ENCODE peak calls at places on chromosomes 3 and 15, in eight cellular contexts. O is breast epithelium; X is psoas muscle; F is CD4-positive, alpha-beta T cell; S is HFFc6; Q is fibroblast of pulmonary artery; Y is neural crest cell; Z is LNCaP clone FGC. G is an unnamed sample.

GRCh38 chr15:67826717-67827560 is 1.6 kb downstream of the SKOR1 start:
- DNase-seq in Z (no peak), Q (no peak), Y (no peak), F (no peak), O (no peak), S (no peak), X (peak; percentile 49), G (peak; percentile 18)

GRCh38 chr3:156151824-156152428 is 31.5 kb downstream of the KCNAB1 start:
- DNase-seq in Y (peak; percentile 59), Q (peak; percentile 88), F (peak; percentile 48), O (peak; percentile 48), S (peak; percentile 38), X (peak; percentile 54), Z (peak; percentile 49), G (peak; percentile 83)

GRCh38 chr3:105253225-105253624 is 113.5 kb upstream of the ALCAM start:
- DNase-seq in Z (peak; percentile 84), X (no peak), Q (peak; percentile 59), Y (no peak), O (no peak), F (no peak), S (no peak), G (no peak)

GRCh38 chr3:126955004-126955790 is 27.7 kb upstream of the PLXNA1 start:
- DNase-seq in Q (no peak), X (peak; percentile 41), F (no peak), O (no peak), Z (no peak), Y (no peak), S (no peak), G (no peak)

GRCh38 chr3:193680220-193680619 is 87.2 kb downstream of the OPA1 start:
- DNase-seq in Y (peak; percentile 5), F (no peak), S (no peak), Q (no peak), O (no peak), X (no peak), Z (no peak), G (no peak)

GRCh38 chr3:136042608-136043221 is 77.2 kb downstream of the PPP2R3A start:
- DNase-seq in S (peak; percentile 61), Q (peak; percentile 79), O (no peak), F (no peak), Z (no peak), Y (no peak), X (no peak), G (no peak)

GRCh38 chr3:165883866-165884478 is 46.7 kb upstream of the BCHE start:
- DNase-seq in Y (no peak), F (no peak), S (no peak), Q (no peak), O (no peak), Z (peak; percentile 11), X (no peak), G (no peak)

GRCh38 chr15:65580287-65580686 is 30.6 kb downstream of the INTS14 start:
- DNase-seq in Q (peak; percentile 45), Z (no peak), S (peak; percentile 75), F (no peak), X (no peak), Y (no peak), O (no peak), G (no peak)

GRCh38 chr15:87755226-87755625 is 501.3 kb downstream of the NTRK3 start:
- DNase-seq in Y (no peak), S (peak; percentile 6), F (no peak), X (no peak), O (no peak), Q (no peak), Z (no peak), G (no peak)

GRCh38 chr3:52670621-52671521 is 14.8 kb downstream of the PBRM1 start:
- DNase-seq in S (peak; percentile 100), O (no peak), X (no peak), Q (peak; percentile 100), Y (no peak), F (no peak), Z (no peak), G (no peak)

GRCh38 chr3:195078891-195079440 is 192.0 kb downstream of the XXYLT1 start:
- DNase-seq in Z (no peak), Q (no peak), S (no peak), X (peak; percentile 29), Y (no peak), O (no peak), F (no peak), G (peak; percentile 27)

GRCh38 chr3:179347108-179347382 is 464 bp upstream of the MFN1 start:
- DNase-seq in X (peak; percentile 58), F (no peak), Z (no peak), O (no peak), Y (no peak), Q (no peak), S (no peak), G (no peak)

DNA sequence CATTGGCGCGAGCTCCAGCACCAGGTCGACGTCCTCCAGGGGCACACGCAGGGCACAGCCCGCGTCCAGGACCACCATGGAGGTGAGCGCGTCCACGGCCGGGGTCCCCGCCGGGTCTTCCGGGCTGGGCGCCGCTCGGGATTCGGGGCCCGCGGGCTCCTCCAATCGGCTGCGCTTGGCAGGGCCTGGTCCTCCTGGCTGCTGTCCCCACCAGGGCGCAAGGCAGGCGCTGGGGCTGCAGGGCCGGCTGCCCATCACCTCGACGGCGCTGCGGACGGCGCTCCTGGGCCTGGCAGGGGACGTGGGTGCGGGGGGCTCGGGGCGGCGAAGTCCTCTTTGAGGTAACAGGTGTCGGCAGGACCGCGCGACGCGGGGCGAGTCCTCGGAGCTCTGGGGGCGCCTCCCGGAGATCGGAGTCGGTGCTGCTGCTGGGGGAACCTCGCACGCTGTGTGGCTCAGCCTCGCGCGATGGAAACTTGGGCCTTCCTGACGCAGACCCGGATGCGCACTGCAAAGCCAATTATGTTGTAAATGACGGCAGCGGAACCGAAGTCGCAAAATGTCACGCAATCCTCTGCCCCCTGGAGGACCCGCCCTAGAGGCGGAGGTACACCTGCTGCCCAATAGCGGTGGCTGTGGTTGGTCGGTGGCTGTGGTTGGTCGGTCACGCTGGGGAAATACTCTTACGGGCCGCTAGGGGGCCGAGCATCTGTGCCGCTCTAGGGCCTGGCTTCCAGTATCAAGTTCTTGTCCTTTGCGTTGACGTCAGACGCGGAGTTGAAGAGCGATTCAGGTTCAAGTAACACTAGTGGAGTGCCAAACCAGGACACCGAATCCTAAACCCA is at the start of gene PRR23C:
- DNase-seq in O (no peak), Y (no peak), Q (no peak), F (no peak), X (no peak), S (no peak), Z (no peak), G (no peak)
- TF ChIP-seq CTCF in O (no peak), Y (no peak), Q (no peak), F (no peak), X (no peak), S (peak; percentile 32), Z (no peak), G (no peak)

DNA sequence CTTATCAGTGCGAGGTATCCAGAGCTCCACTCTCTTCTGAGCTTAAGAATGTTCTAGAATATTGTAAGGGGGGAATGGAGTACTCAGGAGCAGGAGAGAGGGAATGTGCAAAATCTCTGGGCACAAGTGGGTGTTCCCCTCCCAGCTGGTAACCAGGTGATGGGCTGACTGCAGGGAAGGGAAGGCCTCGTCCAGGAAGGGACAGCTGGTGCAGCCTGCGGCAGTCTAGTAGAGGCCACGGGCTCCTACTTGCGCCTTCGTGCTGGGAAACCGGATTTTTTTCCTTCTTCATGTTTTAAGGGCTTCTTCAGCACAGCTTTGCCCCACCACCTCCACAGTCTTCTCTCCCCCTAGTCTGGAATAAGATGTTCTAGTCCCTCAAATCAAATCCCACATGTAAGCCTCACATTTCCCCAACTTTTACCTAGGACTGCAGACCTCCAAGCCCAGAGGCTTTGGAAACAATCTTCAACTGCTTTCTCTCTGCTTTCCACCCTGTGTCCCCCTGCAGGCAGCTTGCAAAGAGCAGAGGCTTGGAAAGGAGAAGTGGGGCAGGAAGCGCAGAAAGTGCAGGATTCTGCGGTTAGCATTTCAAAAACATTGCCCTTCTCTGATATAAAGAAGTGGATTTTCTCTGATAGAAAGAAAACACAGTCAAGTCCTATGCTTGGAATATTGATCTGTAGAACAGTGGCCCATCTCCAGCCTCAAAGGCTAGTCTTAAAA is 11.9 kb upstream of the CGNL1 start:
- DNase-seq in Q (peak; percentile 29), X (no peak), S (no peak), O (no peak), Z (no peak), F (no peak), Y (no peak), G (no peak)
- TF ChIP-seq CTCF in Q (peak; percentile 54), X (no peak), S (peak; percentile 27), O (no peak), Z (no peak), F (no peak), Y (peak; percentile 46), G (no peak)

DNA sequence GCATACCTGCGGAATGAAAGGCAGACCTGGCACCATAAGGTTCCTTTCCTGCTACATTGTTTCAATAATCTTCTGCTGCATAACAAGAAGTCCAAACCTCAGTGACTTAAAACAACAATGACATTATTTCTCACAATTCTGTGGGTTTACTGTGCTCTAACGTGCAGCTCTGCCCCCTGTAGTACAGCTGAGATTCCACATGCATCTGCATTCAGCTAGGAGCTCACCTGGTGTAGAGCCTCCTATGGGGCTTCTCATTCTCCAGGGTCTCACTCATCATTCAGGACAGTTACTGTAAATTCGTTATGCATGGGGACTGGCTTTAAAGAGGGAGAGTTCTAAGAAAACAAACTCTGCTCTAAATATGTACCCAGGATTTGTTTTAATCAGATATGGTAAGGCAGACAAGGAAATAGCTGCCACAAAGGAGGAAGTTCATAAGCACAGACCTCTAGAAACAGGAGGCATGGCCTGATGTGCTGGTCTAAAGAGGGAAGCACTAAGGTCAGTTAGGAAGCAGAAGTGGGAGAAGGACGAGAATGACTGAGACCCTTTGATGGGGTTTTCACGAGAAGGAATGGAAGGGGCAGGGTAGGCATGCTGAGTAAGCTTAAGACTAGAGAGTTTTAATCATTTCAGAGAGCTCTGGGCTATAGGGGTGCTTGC is 347.0 kb downstream of the NEK10 start:
- DNase-seq in F (no peak), O (no peak), X (no peak), Q (no peak), Y (no peak), S (no peak), Z (peak; percentile 14), G (no peak)
- TF ChIP-seq CTCF in F (no peak), O (no peak), X (no peak), Q (no peak), Y (no peak), S (no peak), Z (peak; percentile 36), G (no peak)

DNA sequence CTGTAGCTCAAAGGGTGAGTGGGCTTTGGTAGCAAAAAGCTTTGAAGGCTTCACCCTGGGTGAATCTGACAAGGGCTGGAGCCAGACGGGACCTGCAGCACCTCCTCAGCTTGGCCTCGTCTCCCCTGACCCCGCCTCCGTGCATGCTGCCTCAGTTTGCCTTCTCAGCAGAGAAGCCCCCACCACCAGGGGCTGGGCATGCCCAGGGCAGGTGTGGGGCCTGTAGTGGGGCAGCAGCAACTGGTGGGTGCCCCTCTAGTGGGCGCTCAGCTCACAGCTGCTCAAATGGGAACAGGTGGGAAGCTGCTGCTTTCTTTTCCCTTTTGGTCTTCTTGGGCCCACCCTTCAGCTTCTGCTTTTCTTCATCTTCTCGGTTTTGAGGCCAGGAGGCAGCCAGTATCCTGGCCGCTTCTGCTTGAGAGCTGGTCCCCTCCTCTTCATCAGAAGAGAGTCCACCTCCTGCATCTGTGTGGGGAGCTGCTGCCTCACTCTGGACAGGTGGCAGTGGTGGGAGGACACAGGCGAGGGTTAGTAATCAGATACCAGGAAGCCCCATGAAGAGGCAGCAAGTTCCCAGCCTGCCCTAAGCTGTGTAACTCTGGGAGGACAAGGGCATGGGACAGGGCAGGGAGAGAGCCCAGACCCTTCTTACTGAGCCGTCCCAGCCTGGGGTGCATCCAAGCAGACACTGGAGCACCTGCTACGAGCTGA is 21.0 kb downstream of the TMEM43 start:
- DNase-seq in Q (no peak), Y (no peak), X (no peak), Z (no peak), O (no peak), S (no peak), F (no peak), G (no peak)
- TF ChIP-seq CTCF in Q (no peak), Y (no peak), X (no peak), Z (no peak), O (no peak), S (peak; percentile 55), F (no peak), G (no peak)

GRCh38 chr3:17850448-17850847 is 108.0 kb upstream of the TBC1D5 start:
- DNase-seq in Q (peak; percentile 38), F (no peak), Y (no peak), X (no peak), O (no peak), Z (no peak), S (peak; percentile 55), G (no peak)
- TF ChIP-seq CTCF in Q (no peak), F (no peak), Y (no peak), X (no peak), O (no peak), Z (no peak), S (no peak), G (no peak)

G was measured in dorsolateral prefrontal cortex.